ENCODE peak calls at places on chromosomes 1 and 21, in eight cellular contexts. A is NCI-H1694 treated with DMSO at 0.1 percent for 48 hours, V is T-helper 2 cell, E is GM19239, O is left colon, T is GM12892, I is globus pallidus, R is fibroblast of lung. N is an unnamed sample.

GRCh38 chr1:51487628-51488027 is 31.4 kb downstream of the EPS15 start:
- DNase-seq in O (no peak), R (no peak), A (no peak), E (no peak), I (no peak), T (no peak), V (no peak), N (no peak)

GRCh38 chr1:67463298-67463960 is 33.2 kb upstream of the SERBP1 start:
- DNase-seq in I (no peak), T (no peak), E (no peak), R (no peak), O (no peak), V (no peak), A (peak), N (no peak)

GRCh38 chr1:227416156-227416865 is 98.0 kb upstream of the CDC42BPA start:
- DNase-seq in I (no peak), R (peak), O (no peak), V (no peak), E (no peak), T (no peak), A (no peak), N (no peak)

GRCh38 chr1:17610085-17610484 is 70.6 kb downstream of the ARHGEF10L start:
- DNase-seq in V (no peak), E (no peak), R (no peak), A (no peak), I (no peak), O (no peak), T (no peak), N (no peak)

GRCh38 chr1:60994369-60994768 is 88.0 kb upstream of the NFIA start:
- DNase-seq in O (no peak), R (no peak), T (no peak), I (no peak), V (no peak), A (no peak), E (no peak), N (no peak)

GRCh38 chr1:197250616-197251015 is 17.4 kb upstream of the CRB1 start:
- DNase-seq in R (no peak), O (no peak), A (no peak), V (no peak), T (no peak), E (no peak), I (no peak), N (no peak)

GRCh38 chr1:29453502-29454240 is 217.3 kb downstream of the PTPRU start:
- DNase-seq in O (no peak), E (peak), I (peak), V (no peak), T (peak), R (peak), A (peak), N (no peak)

GRCh38 chr1:211378844-211379243 is 52.2 kb downstream of the TRAF5 start:
- DNase-seq in T (no peak), O (no peak), I (no peak), E (no peak), R (peak), A (no peak), V (no peak), N (no peak)

GRCh38 chr21:33325222-33326067 is 675 bp downstream of the IFNAR1 start:
- DNase-seq in A (peak), R (peak), I (peak), T (no peak), E (no peak), V (peak), O (peak), N (peak)

GRCh38 chr1:228471762-228472398 is 15.3 kb upstream of the RNF187 start:
- DNase-seq in R (no peak), T (no peak), A (peak), O (no peak), V (peak), I (no peak), E (no peak), N (no peak)

GRCh38 chr1:19038732-19039131 is 82.3 kb upstream of the IFFO2 start:
- DNase-seq in E (no peak), O (no peak), A (no peak), R (no peak), T (no peak), V (no peak), I (no peak), N (no peak)

GRCh38 chr21:41381731-41382130 is 19.9 kb downstream of the MX2 start:
- DNase-seq in V (no peak), O (no peak), I (no peak), A (no peak), T (no peak), E (no peak), R (no peak), N (no peak)

GRCh38 chr1:8137406-8138244 is 111.5 kb upstream of the ERRFI1 start:
- DNase-seq in E (no peak), A (no peak), O (no peak), V (no peak), R (peak), I (no peak), T (no peak), N (no peak)

GRCh38 chr1:228810385-228810784 is 75.1 kb downstream of the RHOU start:
- DNase-seq in R (no peak), I (no peak), T (no peak), V (no peak), A (no peak), E (no peak), O (no peak), N (no peak)

GRCh38 chr1:52659356-52659755 is 26.4 kb downstream of the SHISAL2A start:
- DNase-seq in T (no peak), V (no peak), I (no peak), O (no peak), A (no peak), E (peak), R (peak), N (no peak)

GRCh38 chr1:117413412-117413811 is 46.2 kb downstream of the MAN1A2 start:
- DNase-seq in A (no peak), E (no peak), T (no peak), V (no peak), I (no peak), R (no peak), O (no peak), N (no peak)

GRCh38 chr1:221939598-221939997 is 197.7 kb upstream of the DUSP10 start:
- DNase-seq in O (peak), V (no peak), T (no peak), A (peak), R (no peak), I (no peak), E (no peak), N (no peak)

GRCh38 chr1:150579110-150579954 is at the start of gene MCL1:
- DNase-seq in T (peak), R (peak), O (peak), A (peak), V (peak), I (peak), E (peak), N (peak)

GRCh38 chr1:34759472-34760357 is at the start of gene GJB4:
- DNase-seq in R (no peak), A (no peak), T (no peak), E (no peak), V (no peak), O (no peak), I (no peak), N (no peak)

GRCh38 chr1:83508485-83509151 is 490.3 kb downstream of the TTLL7 start:
- DNase-seq in R (peak), V (peak), T (peak), O (no peak), I (peak), E (peak), A (no peak), N (no peak)

GRCh38 chr1:229148041-229148671 is 122.8 kb upstream of the RAB4A start:
- DNase-seq in O (no peak), E (no peak), R (peak), I (no peak), V (no peak), A (peak), T (no peak), N (no peak)

GRCh38 chr1:221637641-221638041 is 104.2 kb downstream of the DUSP10 start:
- DNase-seq in A (no peak), E (no peak), I (peak), T (no peak), V (no peak), O (no peak), R (peak), N (no peak)

GRCh38 chr1:159913451-159914192 is 11.7 kb downstream of the TAGLN2 start:
- DNase-seq in I (no peak), T (no peak), A (no peak), O (no peak), V (no peak), R (no peak), E (no peak), N (no peak)

GRCh38 chr1:34597877-34598514 is 156.9 kb upstream of the GJB5 start:
- DNase-seq in R (peak), T (peak), A (peak), I (peak), O (peak), E (peak), V (no peak), N (peak)

GRCh38 chr1:43634729-43635128 is 15.2 kb upstream of the KDM4A start:
- DNase-seq in E (no peak), T (no peak), V (no peak), I (no peak), R (no peak), O (no peak), A (no peak), N (no peak)

GRCh38 chr1:85607126-85607912 is 26.8 kb downstream of the CCN1 start:
- DNase-seq in A (no peak), E (no peak), O (no peak), I (no peak), T (no peak), V (no peak), R (peak), N (no peak)

GRCh38 chr1:156704930-156705320 is 458 bp downstream of the CRABP2 start:
- DNase-seq in I (no peak), O (peak), A (no peak), R (peak), T (no peak), E (no peak), V (no peak), N (peak)

GRCh38 chr1:2528966-2529750 is 905 bp downstream of the HES5 start:
- DNase-seq in V (peak), E (no peak), O (peak), T (no peak), I (no peak), A (no peak), R (no peak), N (peak)

GRCh38 chr1:246219508-246220030 is 287.5 kb downstream of the SMYD3 start:
- DNase-seq in O (no peak), R (peak), V (no peak), E (no peak), A (no peak), I (no peak), T (no peak), N (no peak)

GRCh38 chr1:46406881-46407608 is 12.9 kb downstream of the FAAH start:
- DNase-seq in E (no peak), V (peak), A (no peak), O (no peak), I (no peak), R (no peak), T (no peak), N (peak)

GRCh38 chr1:204396015-204396583 is 15.5 kb downstream of the PPP1R15B start:
- DNase-seq in E (no peak), I (no peak), T (no peak), O (no peak), R (no peak), A (no peak), V (no peak), N (peak)